ENCODE peak calls at places on chromosomes 3 and 15, in four cellular contexts. One of them, this sample, is unnamed.

GRCh38 chr15:91342091-91342490 is 242.0 kb downstream of the SV2B start:
- DNase-seq in SK-N-SH: no peak
- DNase-seq in HEK293T: no peak
- DNase-seq in HFF-Myc: no peak
- DNase-seq in this sample: no peak

GRCh38 chr3:46097691-46098241 is 70.5 kb upstream of the XCR1 start:
- DNase-seq in SK-N-SH: no peak
- DNase-seq in HEK293T: no peak
- DNase-seq in HFF-Myc: no peak
- DNase-seq in this sample: peak; percentile 76

GRCh38 chr3:188417329-188417728 is 263.4 kb downstream of the LPP start:
- DNase-seq in HFF-Myc: no peak
- DNase-seq in HEK293T: no peak
- DNase-seq in SK-N-SH: no peak
- DNase-seq in this sample: no peak

GRCh38 chr3:21942328-21942727 is 191.3 kb upstream of the ZNF385D start:
- DNase-seq in SK-N-SH: no peak
- DNase-seq in HFF-Myc: no peak
- DNase-seq in HEK293T: peak; percentile 5
- DNase-seq in this sample: peak; percentile 49

GRCh38 chr3:96813134-96813819 is 1.1 kb upstream of the EPHA6 start:
- DNase-seq in SK-N-SH: peak; percentile 82
- DNase-seq in HFF-Myc: peak; percentile 12
- DNase-seq in HEK293T: peak; percentile 75
- DNase-seq in this sample: peak; percentile 87

GRCh38 chr3:45499529-45499928 is 95.0 kb upstream of the LIMD1 start:
- DNase-seq in HEK293T: no peak
- DNase-seq in SK-N-SH: peak; percentile 51
- DNase-seq in HFF-Myc: peak; percentile 16
- DNase-seq in this sample: peak; percentile 71

GRCh38 chr3:12708584-12709192 is 44.8 kb upstream of the RAF1 start:
- DNase-seq in HEK293T: no peak
- DNase-seq in SK-N-SH: no peak
- DNase-seq in HFF-Myc: no peak
- DNase-seq in this sample: peak; percentile 72

GRCh38 chr15:66703540-66703941 is 1.5 kb downstream of the SMAD6 start:
- DNase-seq in HEK293T: no peak
- DNase-seq in HFF-Myc: no peak
- DNase-seq in SK-N-SH: peak; percentile 75
- DNase-seq in this sample: no peak

GRCh38 chr15:70294906-70295305 is 197.2 kb upstream of the TLE3 start:
- DNase-seq in HEK293T: no peak
- DNase-seq in SK-N-SH: no peak
- DNase-seq in HFF-Myc: no peak
- DNase-seq in this sample: no peak

GRCh38 chr3:9552252-9552999 is 1.2 kb downstream of the LHFPL4 start:
- DNase-seq in SK-N-SH: peak; percentile 91
- DNase-seq in HEK293T: peak; percentile 35
- DNase-seq in HFF-Myc: peak; percentile 27
- DNase-seq in this sample: peak; percentile 84

GRCh38 chr15:71545923-71546322 is 264.4 kb upstream of the NR2E3 start:
- DNase-seq in SK-N-SH: no peak
- DNase-seq in HEK293T: no peak
- DNase-seq in HFF-Myc: no peak
- DNase-seq in this sample: no peak

GRCh38 chr3:10992017-10992945 is at the start of gene SLC6A1:
- DNase-seq in HFF-Myc: no peak
- DNase-seq in SK-N-SH: peak; percentile 82
- DNase-seq in HEK293T: peak; percentile 60
- DNase-seq in this sample: peak; percentile 32

GRCh38 chr3:46236294-46237054 is 5.8 kb upstream of the CCR3 start:
- DNase-seq in SK-N-SH: no peak
- DNase-seq in HFF-Myc: no peak
- DNase-seq in HEK293T: no peak
- DNase-seq in this sample: no peak

GRCh38 chr15:62928996-62929350 is 113.6 kb upstream of the TPM1 start:
- DNase-seq in HEK293T: no peak
- DNase-seq in SK-N-SH: no peak
- DNase-seq in HFF-Myc: no peak
- DNase-seq in this sample: no peak

GRCh38 chr3:115851571-115851970 is 228.3 kb downstream of the GAP43 start:
- DNase-seq in SK-N-SH: no peak
- DNase-seq in HEK293T: no peak
- DNase-seq in HFF-Myc: no peak
- DNase-seq in this sample: no peak

GRCh38 chr3:13475871-13476590 is 4.1 kb upstream of the HDAC11 start:
- DNase-seq in HFF-Myc: no peak
- DNase-seq in HEK293T: no peak
- DNase-seq in SK-N-SH: no peak
- DNase-seq in this sample: no peak

GRCh38 chr3:56491566-56491965 is 23.3 kb upstream of the ERC2 start:
- DNase-seq in SK-N-SH: no peak
- DNase-seq in HFF-Myc: no peak
- DNase-seq in HEK293T: no peak
- DNase-seq in this sample: no peak

GRCh38 chr3:141076821-141077571 is 25.8 kb downstream of the SPSB4 start:
- DNase-seq in SK-N-SH: no peak
- DNase-seq in HEK293T: peak; percentile 57
- DNase-seq in HFF-Myc: no peak
- DNase-seq in this sample: peak; percentile 48

GRCh38 chr3:177721864-177722370 is 524.6 kb upstream of the TBL1XR1 start:
- DNase-seq in HEK293T: no peak
- DNase-seq in SK-N-SH: no peak
- DNase-seq in HFF-Myc: no peak
- DNase-seq in this sample: no peak

GRCh38 chr3:9777695-9778023 is 7.9 kb upstream of the CAMK1 start:
- DNase-seq in HFF-Myc: no peak
- DNase-seq in SK-N-SH: no peak
- DNase-seq in HEK293T: no peak
- DNase-seq in this sample: no peak

GRCh38 chr15:51621917-51622268 is 678 bp downstream of the DMXL2 start:
- DNase-seq in HFF-Myc: no peak
- DNase-seq in SK-N-SH: peak; percentile 60
- DNase-seq in HEK293T: peak; percentile 25
- DNase-seq in this sample: peak; percentile 72

GRCh38 chr15:65020419-65020818 is 9.0 kb downstream of the MTFMT start:
- DNase-seq in HEK293T: no peak
- DNase-seq in HFF-Myc: no peak
- DNase-seq in SK-N-SH: no peak
- DNase-seq in this sample: no peak

GRCh38 chr15:34855397-34855796 is 60.0 kb upstream of the ACTC1 start:
- DNase-seq in HEK293T: no peak
- DNase-seq in SK-N-SH: peak; percentile 25
- DNase-seq in HFF-Myc: peak; percentile 37
- DNase-seq in this sample: no peak

GRCh38 chr3:194006-194405 is 2.6 kb upstream of the CHL1 start:
- DNase-seq in SK-N-SH: no peak
- DNase-seq in HEK293T: no peak
- DNase-seq in HFF-Myc: no peak
- DNase-seq in this sample: no peak

GRCh38 chr15:52540374-52541012 is 11.8 kb upstream of the MYO5A start:
- DNase-seq in SK-N-SH: no peak
- DNase-seq in HEK293T: no peak
- DNase-seq in HFF-Myc: no peak
- DNase-seq in this sample: peak; percentile 30

GRCh38 chr3:122975163-122975923 is 52.2 kb downstream of the SEMA5B start:
- DNase-seq in SK-N-SH: peak; percentile 78
- DNase-seq in HFF-Myc: no peak
- DNase-seq in HEK293T: no peak
- DNase-seq in this sample: peak; percentile 9

GRCh38 chr3:94522488-94522887 is 459.6 kb downstream of the NSUN3 start:
- DNase-seq in HFF-Myc: no peak
- DNase-seq in SK-N-SH: no peak
- DNase-seq in HEK293T: peak; percentile 18
- DNase-seq in this sample: peak; percentile 60

GRCh38 chr3:124322966-124323365 is 331.0 kb upstream of the ROPN1 start:
- DNase-seq in HEK293T: no peak
- DNase-seq in HFF-Myc: no peak
- DNase-seq in SK-N-SH: no peak
- DNase-seq in this sample: no peak

GRCh38 chr15:44186724-44187123 is 8.3 kb downstream of the FRMD5 start:
- DNase-seq in HFF-Myc: no peak
- DNase-seq in HEK293T: no peak
- DNase-seq in SK-N-SH: no peak
- DNase-seq in this sample: no peak

This sample was measured in cardiac muscle cell.